ENCODE peak calls at places on chromosome 10, in four cellular contexts. K, X, U and G are unnamed samples.

GRCh38 chr10:30437039-30437781 is 3.2 kb downstream of the MAP3K8 start:
- DNase-seq in K (no peak), X (peak), U (peak), G (no peak)

GRCh38 chr10:89295597-89295996 is 6.2 kb upstream of the IFIT2 start:
- DNase-seq in K (no peak), X (no peak), U (peak), G (peak)

GRCh38 chr10:26557641-26558014 is 119.5 kb downstream of the APBB1IP start:
- DNase-seq in K (no peak), X (peak), U (peak), G (peak)

GRCh38 chr10:78121801-78122200 is 88.1 kb downstream of the RPS24 start:
- DNase-seq in K (no peak), X (no peak), U (no peak), G (no peak)

GRCh38 chr10:121823993-121824463 is 103.8 kb downstream of the ATE1 start:
- DNase-seq in K (no peak), X (peak), U (peak), G (peak)

GRCh38 chr10:111999915-112000302 is 183.7 kb downstream of the GPAM start:
- DNase-seq in K (no peak), X (no peak), U (no peak), G (no peak)

GRCh38 chr10:63466168-63466935 is 575 bp upstream of the JMJD1C start:
- DNase-seq in K (no peak), X (peak), U (peak), G (peak)

GRCh38 chr10:133457100-133457841 is 3.5 kb downstream of the SCART1 start:
- DNase-seq in K (no peak), X (no peak), U (no peak), G (no peak)

GRCh38 chr10:78802866-78803265 is 265.9 kb upstream of the ZMIZ1 start:
- DNase-seq in K (peak), X (peak), U (peak), G (peak)

GRCh38 chr10:17599089-17599488 is 18.1 kb downstream of the HACD1 start:
- DNase-seq in K (peak), X (peak), U (peak), G (peak)

GRCh38 chr10:73044378-73045285 is 52.0 kb downstream of the P4HA1 start:
- DNase-seq in K (peak), X (peak), U (peak), G (peak)

GRCh38 chr10:2362331-2362730 is 625.0 kb upstream of the ADARB2 start:
- DNase-seq in K (no peak), X (no peak), U (no peak), G (no peak)

GRCh38 chr10:2366532-2366931 is 629.2 kb upstream of the ADARB2 start:
- DNase-seq in K (no peak), X (no peak), U (no peak), G (no peak)

GRCh38 chr10:2367083-2367482 is 629.8 kb upstream of the ADARB2 start:
- DNase-seq in K (no peak), X (no peak), U (no peak), G (no peak)
- H3K4me3 ChIP-seq in K (no peak), X (no peak), U (no peak), G (no peak)

GRCh38 chr10:32891261-32891660 is 66.8 kb downstream of the ITGB1 start:
- DNase-seq in K (no peak), X (no peak), U (no peak), G (no peak)

GRCh38 chr10:32890444-32890843 is 67.6 kb downstream of the ITGB1 start:
- DNase-seq in K (no peak), X (no peak), U (no peak), G (no peak)

GRCh38 chr10:32889631-32890212 is 68.3 kb downstream of the ITGB1 start:
- DNase-seq in K (no peak), X (peak), U (no peak), G (no peak)

GRCh38 chr10:32888161-32888927 is 69.7 kb downstream of the ITGB1 start:
- DNase-seq in K (no peak), X (no peak), U (no peak), G (no peak)

DNA sequence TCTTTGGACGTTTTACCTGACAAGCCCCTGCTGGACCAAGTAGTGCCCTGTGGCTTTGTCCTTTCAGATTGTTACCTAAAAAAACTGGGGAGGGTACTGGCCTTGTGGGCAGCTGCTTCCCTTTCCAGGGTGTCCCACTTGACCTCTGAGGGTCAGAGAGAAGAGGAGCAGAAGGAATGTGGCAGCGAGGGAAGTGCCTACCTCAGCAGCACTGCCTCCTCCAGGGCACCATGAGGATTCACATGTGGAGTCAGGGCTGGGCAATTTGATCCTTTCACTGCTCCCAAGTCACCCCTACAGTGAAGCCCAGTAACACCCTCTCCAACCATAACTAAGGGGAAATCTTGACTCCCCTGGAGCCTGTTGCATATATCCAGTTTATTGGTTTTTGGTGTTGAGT is 64.6 kb downstream of the ITGB1 start:
- DNase-seq in K (no peak), X (peak), U (peak), G (no peak)
- TF ChIP-seq CTCF in K (peak), X (peak), U (no peak), G (no peak)

GRCh38 chr10:21528452-21529235 is 3.2 kb upstream of the SKIDA1 start:
- DNase-seq in K (no peak), X (no peak), U (peak), G (no peak)
- H3K4me3 ChIP-seq in K (peak), X (no peak), U (no peak), G (no peak)

GRCh38 chr10:80164596-80164995 is 32.1 kb downstream of the PLAC9 start:
- DNase-seq in K (no peak), X (no peak), U (no peak), G (no peak)

GRCh38 chr10:80166581-80167470 is 34.3 kb downstream of the PLAC9 start:
- DNase-seq in K (no peak), X (no peak), U (no peak), G (no peak)

GRCh38 chr10:80163741-80164341 is 31.3 kb downstream of the PLAC9 start:
- DNase-seq in K (peak), X (peak), U (peak), G (peak)

GRCh38 chr10:80167471-80167870 is 34.9 kb downstream of the PLAC9 start:
- DNase-seq in K (no peak), X (no peak), U (no peak), G (no peak)

DNA sequence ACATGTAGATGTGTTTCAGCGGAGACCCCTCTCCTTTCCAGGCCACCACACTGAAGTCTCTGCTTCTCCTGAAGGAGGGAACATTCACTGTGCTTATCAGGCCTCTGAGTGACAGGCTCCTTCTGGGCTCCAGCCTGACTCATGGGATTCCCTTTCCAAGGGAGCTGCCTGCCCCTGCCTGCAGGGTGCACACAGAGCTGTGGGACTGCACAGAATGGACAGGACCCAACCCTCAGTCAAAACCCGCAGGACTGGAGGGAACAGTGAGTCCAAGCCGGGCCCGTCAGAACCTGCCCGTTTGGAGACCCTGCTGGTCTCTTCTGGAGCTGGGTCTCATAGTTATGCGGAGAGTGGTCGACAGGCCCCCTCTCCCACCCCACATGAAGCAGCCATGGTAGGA is 32.6 kb downstream of the PLAC9 start:
- DNase-seq in K (peak), X (peak), U (peak), G (peak)
- TF ChIP-seq CTCF in K (no peak), X (peak), U (peak), G (peak)

DNA sequence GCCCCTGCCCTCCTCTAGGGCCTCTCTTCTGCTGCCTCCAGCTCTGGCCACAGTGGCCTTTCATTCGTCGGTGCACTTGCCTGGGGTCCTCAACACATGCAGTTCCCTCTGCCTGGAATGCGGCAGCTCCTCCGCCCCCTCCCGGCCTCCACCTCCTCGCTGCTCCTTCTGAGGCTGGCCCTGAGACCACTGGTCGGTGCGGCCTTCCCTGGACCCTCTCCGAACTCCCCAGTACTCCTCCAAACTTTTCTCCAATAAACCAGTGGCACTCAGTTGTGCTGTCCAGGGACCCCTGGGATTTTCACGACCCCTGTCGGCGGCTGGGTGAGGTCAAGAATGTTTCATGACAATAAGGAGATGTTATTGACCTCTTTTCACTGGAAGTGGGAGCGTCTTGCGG is 53.5 kb downstream of the BMS1 start:
- DNase-seq in K (no peak), X (no peak), U (no peak), G (no peak)
- H3K4me3 ChIP-seq in K (no peak), X (no peak), U (no peak), G (no peak)

DNA sequence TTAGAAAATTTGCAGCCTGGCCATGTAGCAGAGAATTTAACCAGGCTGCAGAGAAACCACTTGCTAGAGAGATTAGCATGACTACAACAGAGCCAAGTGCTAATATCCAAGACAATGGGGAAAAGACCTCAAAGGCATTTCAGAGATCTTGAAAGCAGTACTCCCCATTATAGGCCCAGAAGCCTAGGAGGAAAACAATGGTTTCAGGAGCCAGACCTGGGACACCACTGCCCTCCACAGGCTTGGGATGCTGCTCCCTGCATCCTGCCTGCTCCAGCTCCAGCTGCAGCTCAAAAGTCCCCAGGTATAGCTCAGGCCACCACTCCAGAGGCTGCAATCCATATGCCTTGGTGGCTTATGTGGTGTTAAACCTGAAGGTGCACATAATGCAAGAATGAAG is 101.5 kb upstream of the TMEM72 start:
- DNase-seq in K (no peak), X (peak), U (peak), G (peak)
- TF ChIP-seq CTCF in K (no peak), X (peak), U (peak), G (no peak)

GRCh38 chr10:123997013-123997412 is 96.4 kb downstream of the CHST15 start:
- DNase-seq in K (no peak), X (no peak), U (no peak), G (no peak)

GRCh38 chr10:123995082-123995460 is 98.3 kb downstream of the CHST15 start:
- DNase-seq in K (no peak), X (no peak), U (peak), G (no peak)

GRCh38 chr10:123994417-123995081 is 98.8 kb downstream of the CHST15 start:
- DNase-seq in K (peak), X (peak), U (peak), G (peak)

GRCh38 chr10:123996302-123996701 is 97.1 kb downstream of the CHST15 start:
- DNase-seq in K (no peak), X (peak), U (no peak), G (no peak)

GRCh38 chr10:123995461-123996131 is 97.8 kb downstream of the CHST15 start:
- DNase-seq in K (peak), X (peak), U (peak), G (peak)
- H3K4me3 ChIP-seq in K (peak), X (peak), U (peak), G (no peak)

GRCh38 chr10:13238271-13239077 is 4.3 kb upstream of the UCMA start:
- DNase-seq in K (no peak), X (no peak), U (no peak), G (no peak)

GRCh38 chr10:13239923-13240322 is 5.7 kb upstream of the UCMA start:
- DNase-seq in K (no peak), X (no peak), U (no peak), G (no peak)

GRCh38 chr10:13241613-13242012 is 7.4 kb upstream of the UCMA start:
- DNase-seq in K (no peak), X (no peak), U (no peak), G (no peak)
- TF ChIP-seq CTCF in K (no peak), X (no peak), U (no peak), G (no peak)

GRCh38 chr10:110269641-110270318 is 34.9 kb downstream of the SMNDC1 start:
- DNase-seq in K (no peak), X (no peak), U (peak), G (no peak)
- H3K4me3 ChIP-seq in K (no peak), X (no peak), U (no peak), G (no peak)

GRCh38 chr10:119872860-119873671 is 423 bp upstream of the MCMBP start:
- DNase-seq in K (peak), X (peak), U (peak), G (peak)
- TF ChIP-seq CTCF in K (no peak), X (no peak), U (no peak), G (no peak)